ENCODE peak calls at places on chromosomes 11 and 22, in five cellular contexts. One of them, this sample, is unnamed.

GRCh38 chr22:40204331-40205116 is 26.8 kb downstream of the TNRC6B start:
- DNase-seq in GM13976: no peak
- DNase-seq in NCI-H748 treated with DMSO at 0.1 percent for 48 hours: no peak
- DNase-seq in stimulated activated CD4-positive, alpha-beta T cell treated with anti-CD3 and anti-CD28 coated beads, TNF-alpha, amount 100 ng/mL, for 48 hours: no peak
- DNase-seq in iPS-NIHi11: no peak
- DNase-seq in this sample: no peak

GRCh38 chr22:17549183-17549582 is 14.1 kb upstream of the SLC25A18 start:
- DNase-seq in GM13976: no peak
- DNase-seq in NCI-H748 treated with DMSO at 0.1 percent for 48 hours: no peak
- DNase-seq in stimulated activated CD4-positive, alpha-beta T cell treated with anti-CD3 and anti-CD28 coated beads, TNF-alpha, amount 100 ng/mL, for 48 hours: no peak
- DNase-seq in iPS-NIHi11: no peak
- DNase-seq in this sample: no peak

GRCh38 chr11:65571940-65572339 is 398 bp upstream of the FAM89B start:
- DNase-seq in GM13976: no peak
- DNase-seq in NCI-H748 treated with DMSO at 0.1 percent for 48 hours: peak
- DNase-seq in stimulated activated CD4-positive, alpha-beta T cell treated with anti-CD3 and anti-CD28 coated beads, TNF-alpha, amount 100 ng/mL, for 48 hours: no peak
- DNase-seq in iPS-NIHi11: no peak
- DNase-seq in this sample: no peak

GRCh38 chr11:116731821-116732739 is 40.7 kb downstream of the BUD13 start:
- DNase-seq in GM13976: no peak
- DNase-seq in NCI-H748 treated with DMSO at 0.1 percent for 48 hours: no peak
- DNase-seq in stimulated activated CD4-positive, alpha-beta T cell treated with anti-CD3 and anti-CD28 coated beads, TNF-alpha, amount 100 ng/mL, for 48 hours: no peak
- DNase-seq in iPS-NIHi11: peak
- DNase-seq in this sample: no peak

GRCh38 chr11:8788616-8789015 is 106.0 kb downstream of the RPL27A start:
- DNase-seq in GM13976: no peak
- DNase-seq in NCI-H748 treated with DMSO at 0.1 percent for 48 hours: no peak
- DNase-seq in stimulated activated CD4-positive, alpha-beta T cell treated with anti-CD3 and anti-CD28 coated beads, TNF-alpha, amount 100 ng/mL, for 48 hours: no peak
- DNase-seq in iPS-NIHi11: no peak
- DNase-seq in this sample: no peak

GRCh38 chr11:48307760-48308386 is 1.9 kb downstream of the OR4S1 start:
- DNase-seq in GM13976: peak
- DNase-seq in NCI-H748 treated with DMSO at 0.1 percent for 48 hours: peak
- DNase-seq in stimulated activated CD4-positive, alpha-beta T cell treated with anti-CD3 and anti-CD28 coated beads, TNF-alpha, amount 100 ng/mL, for 48 hours: peak
- DNase-seq in iPS-NIHi11: peak
- DNase-seq in this sample: no peak

GRCh38 chr22:29044657-29045176 is 16.9 kb downstream of the C22orf31 start:
- DNase-seq in GM13976: no peak
- DNase-seq in NCI-H748 treated with DMSO at 0.1 percent for 48 hours: no peak
- DNase-seq in stimulated activated CD4-positive, alpha-beta T cell treated with anti-CD3 and anti-CD28 coated beads, TNF-alpha, amount 100 ng/mL, for 48 hours: no peak
- DNase-seq in iPS-NIHi11: no peak
- DNase-seq in this sample: no peak

GRCh38 chr22:29314537-29315285 is 786 bp downstream of the RASL10A start:
- DNase-seq in GM13976: no peak
- DNase-seq in NCI-H748 treated with DMSO at 0.1 percent for 48 hours: no peak
- DNase-seq in stimulated activated CD4-positive, alpha-beta T cell treated with anti-CD3 and anti-CD28 coated beads, TNF-alpha, amount 100 ng/mL, for 48 hours: no peak
- DNase-seq in iPS-NIHi11: peak
- DNase-seq in this sample: peak

GRCh38 chr11:26344647-26345046 is 12.7 kb downstream of the ANO3 start:
- DNase-seq in GM13976: no peak
- DNase-seq in NCI-H748 treated with DMSO at 0.1 percent for 48 hours: no peak
- DNase-seq in stimulated activated CD4-positive, alpha-beta T cell treated with anti-CD3 and anti-CD28 coated beads, TNF-alpha, amount 100 ng/mL, for 48 hours: no peak
- DNase-seq in iPS-NIHi11: no peak
- DNase-seq in this sample: no peak

GRCh38 chr22:17980638-17981051 is 43.7 kb downstream of the MICAL3 start:
- DNase-seq in GM13976: no peak
- DNase-seq in NCI-H748 treated with DMSO at 0.1 percent for 48 hours: no peak
- DNase-seq in stimulated activated CD4-positive, alpha-beta T cell treated with anti-CD3 and anti-CD28 coated beads, TNF-alpha, amount 100 ng/mL, for 48 hours: no peak
- DNase-seq in iPS-NIHi11: no peak
- DNase-seq in this sample: peak

GRCh38 chr11:61052182-61052972 is 49.9 kb upstream of the CD5 start:
- DNase-seq in GM13976: no peak
- DNase-seq in NCI-H748 treated with DMSO at 0.1 percent for 48 hours: no peak
- DNase-seq in stimulated activated CD4-positive, alpha-beta T cell treated with anti-CD3 and anti-CD28 coated beads, TNF-alpha, amount 100 ng/mL, for 48 hours: no peak
- DNase-seq in iPS-NIHi11: no peak
- DNase-seq in this sample: no peak

GRCh38 chr22:49334976-49335375 is 492.7 kb downstream of the BRD1 start:
- DNase-seq in GM13976: peak
- DNase-seq in NCI-H748 treated with DMSO at 0.1 percent for 48 hours: no peak
- DNase-seq in stimulated activated CD4-positive, alpha-beta T cell treated with anti-CD3 and anti-CD28 coated beads, TNF-alpha, amount 100 ng/mL, for 48 hours: no peak
- DNase-seq in iPS-NIHi11: no peak
- DNase-seq in this sample: no peak

GRCh38 chr11:1197886-1198765 is 24.7 kb upstream of the MUC5B start:
- DNase-seq in GM13976: no peak
- DNase-seq in NCI-H748 treated with DMSO at 0.1 percent for 48 hours: no peak
- DNase-seq in stimulated activated CD4-positive, alpha-beta T cell treated with anti-CD3 and anti-CD28 coated beads, TNF-alpha, amount 100 ng/mL, for 48 hours: no peak
- DNase-seq in iPS-NIHi11: peak
- DNase-seq in this sample: no peak

This sample was measured in right cardiac atrium.